ENCODE peak calls at places on chromosomes 1 and 21, in five cellular contexts. One of them, this sample, is unnamed.

GRCh38 chr1:174405219-174405618 is 42.5 kb upstream of the GPR52 start:
- DNase-seq in GM12878: no peak
- DNase-seq in SK-N-SH: no peak
- DNase-seq in K562: no peak
- DNase-seq in HepG2: no peak
- DNase-seq in this sample: no peak

GRCh38 chr1:23421343-23421742 is 3.2 kb downstream of the TCEA3 start:
- DNase-seq in K562: no peak
- DNase-seq in HepG2: no peak
- DNase-seq in GM12878: no peak
- DNase-seq in SK-N-SH: no peak
- DNase-seq in this sample: no peak

GRCh38 chr1:31811605-31812004 is 4.2 kb downstream of the SPOCD1 start:
- DNase-seq in HepG2: peak
- DNase-seq in SK-N-SH: peak
- DNase-seq in K562: peak
- DNase-seq in GM12878: no peak
- DNase-seq in this sample: no peak

GRCh38 chr1:88922214-88922613 is 30.8 kb upstream of the GTF2B start:
- DNase-seq in SK-N-SH: no peak
- DNase-seq in HepG2: no peak
- DNase-seq in K562: no peak
- DNase-seq in GM12878: no peak
- DNase-seq in this sample: no peak

GRCh38 chr1:178544531-178544930 is 31.6 kb downstream of the TEX35 start:
- DNase-seq in K562: no peak
- DNase-seq in HepG2: no peak
- DNase-seq in SK-N-SH: no peak
- DNase-seq in GM12878: no peak
- DNase-seq in this sample: no peak

GRCh38 chr1:156920233-156921052 is at the start of gene LRRC71:
- DNase-seq in SK-N-SH: peak
- DNase-seq in GM12878: no peak
- DNase-seq in HepG2: peak
- DNase-seq in K562: peak
- DNase-seq in this sample: peak

GRCh38 chr21:37257526-37257966 is 9.6 kb downstream of the VPS26C start:
- DNase-seq in GM12878: no peak
- DNase-seq in K562: no peak
- DNase-seq in SK-N-SH: peak
- DNase-seq in HepG2: peak
- DNase-seq in this sample: no peak

GRCh38 chr1:228012555-228012954 is 5.8 kb downstream of the WNT3A start:
- DNase-seq in SK-N-SH: no peak
- DNase-seq in HepG2: no peak
- DNase-seq in K562: no peak
- DNase-seq in GM12878: no peak
- DNase-seq in this sample: no peak

GRCh38 chr1:32855861-32856617 is 14.7 kb downstream of the FNDC5 start:
- DNase-seq in SK-N-SH: no peak
- DNase-seq in GM12878: no peak
- DNase-seq in K562: no peak
- DNase-seq in HepG2: no peak
- DNase-seq in this sample: no peak

GRCh38 chr21:14050121-14050520 is 160.6 kb downstream of the LIPI start:
- DNase-seq in GM12878: no peak
- DNase-seq in SK-N-SH: no peak
- DNase-seq in K562: no peak
- DNase-seq in HepG2: no peak
- DNase-seq in this sample: no peak

GRCh38 chr1:30905898-30906620 is 2.5 kb downstream of the SDC3 start:
- DNase-seq in HepG2: no peak
- DNase-seq in SK-N-SH: no peak
- DNase-seq in K562: no peak
- DNase-seq in GM12878: no peak
- DNase-seq in this sample: no peak

GRCh38 chr1:244214009-244214967 is 163.2 kb downstream of the ZBTB18 start:
- DNase-seq in K562: no peak
- DNase-seq in SK-N-SH: peak
- DNase-seq in HepG2: peak
- DNase-seq in GM12878: no peak
- DNase-seq in this sample: peak

GRCh38 chr1:89519779-89520358 is 4.8 kb upstream of the LRRC8B start:
- DNase-seq in SK-N-SH: peak
- DNase-seq in K562: peak
- DNase-seq in HepG2: peak
- DNase-seq in GM12878: no peak
- DNase-seq in this sample: peak

GRCh38 chr1:33586111-33586510 is 113.7 kb downstream of the ZSCAN20 start:
- DNase-seq in SK-N-SH: no peak
- DNase-seq in GM12878: no peak
- DNase-seq in HepG2: peak
- DNase-seq in K562: no peak
- DNase-seq in this sample: peak

GRCh38 chr1:219088778-219089557 is 84.7 kb upstream of the LYPLAL1 start:
- DNase-seq in SK-N-SH: no peak
- DNase-seq in HepG2: peak
- DNase-seq in K562: peak
- DNase-seq in GM12878: peak
- DNase-seq in this sample: peak

GRCh38 chr1:42370876-42371549 is 9.6 kb upstream of the RIMKLA start:
- DNase-seq in GM12878: no peak
- DNase-seq in K562: no peak
- DNase-seq in HepG2: no peak
- DNase-seq in SK-N-SH: no peak
- DNase-seq in this sample: no peak

GRCh38 chr1:32972814-32973428 is 8.3 kb upstream of the RNF19B start:
- DNase-seq in GM12878: no peak
- DNase-seq in K562: no peak
- DNase-seq in SK-N-SH: peak
- DNase-seq in HepG2: no peak
- DNase-seq in this sample: no peak

GRCh38 chr1:29837306-29837646 is 601.0 kb downstream of the PTPRU start:
- DNase-seq in HepG2: no peak
- DNase-seq in K562: no peak
- DNase-seq in GM12878: no peak
- DNase-seq in SK-N-SH: no peak
- DNase-seq in this sample: no peak

GRCh38 chr1:169368406-169368769 is 393 bp downstream of the BLZF1 start:
- DNase-seq in SK-N-SH: peak
- DNase-seq in HepG2: peak
- DNase-seq in GM12878: peak
- DNase-seq in K562: peak
- DNase-seq in this sample: no peak

GRCh38 chr1:60762176-60762575 is 320.2 kb upstream of the NFIA start:
- DNase-seq in GM12878: no peak
- DNase-seq in SK-N-SH: no peak
- DNase-seq in K562: no peak
- DNase-seq in HepG2: no peak
- DNase-seq in this sample: no peak

GRCh38 chr1:188386161-188386560 is 1557.4 kb downstream of the PLA2G4A start:
- DNase-seq in K562: no peak
- DNase-seq in HepG2: no peak
- DNase-seq in SK-N-SH: peak
- DNase-seq in GM12878: no peak
- DNase-seq in this sample: no peak

GRCh38 chr1:116409751-116410182 is 36.7 kb downstream of the ATP1A1 start:
- DNase-seq in SK-N-SH: no peak
- DNase-seq in GM12878: no peak
- DNase-seq in HepG2: no peak
- DNase-seq in K562: no peak
- DNase-seq in this sample: no peak

GRCh38 chr1:28236656-28237331 is 870 bp downstream of the ATP5IF1 start:
- DNase-seq in HepG2: no peak
- DNase-seq in SK-N-SH: peak
- DNase-seq in K562: peak
- DNase-seq in GM12878: no peak
- DNase-seq in this sample: no peak

GRCh38 chr1:179327679-179328078 is 34.1 kb downstream of the SOAT1 start:
- DNase-seq in SK-N-SH: no peak
- DNase-seq in HepG2: no peak
- DNase-seq in GM12878: no peak
- DNase-seq in K562: no peak
- DNase-seq in this sample: no peak

GRCh38 chr21:33643658-33644311 is 1.5 kb downstream of the ITSN1 start:
- DNase-seq in GM12878: no peak
- DNase-seq in SK-N-SH: peak
- DNase-seq in HepG2: peak
- DNase-seq in K562: no peak
- DNase-seq in this sample: no peak

GRCh38 chr1:218942421-218942820 is 231.3 kb upstream of the LYPLAL1 start:
- DNase-seq in GM12878: no peak
- DNase-seq in SK-N-SH: no peak
- DNase-seq in K562: no peak
- DNase-seq in HepG2: no peak
- DNase-seq in this sample: no peak

GRCh38 chr1:198416276-198416675 is 124.2 kb downstream of the ATP6V1G3 start:
- DNase-seq in SK-N-SH: no peak
- DNase-seq in GM12878: no peak
- DNase-seq in HepG2: no peak
- DNase-seq in K562: no peak
- DNase-seq in this sample: no peak

GRCh38 chr1:110798691-110799256 is 74.2 kb upstream of the CD53 start:
- DNase-seq in GM12878: no peak
- DNase-seq in K562: no peak
- DNase-seq in HepG2: no peak
- DNase-seq in SK-N-SH: no peak
- DNase-seq in this sample: no peak

DNA sequence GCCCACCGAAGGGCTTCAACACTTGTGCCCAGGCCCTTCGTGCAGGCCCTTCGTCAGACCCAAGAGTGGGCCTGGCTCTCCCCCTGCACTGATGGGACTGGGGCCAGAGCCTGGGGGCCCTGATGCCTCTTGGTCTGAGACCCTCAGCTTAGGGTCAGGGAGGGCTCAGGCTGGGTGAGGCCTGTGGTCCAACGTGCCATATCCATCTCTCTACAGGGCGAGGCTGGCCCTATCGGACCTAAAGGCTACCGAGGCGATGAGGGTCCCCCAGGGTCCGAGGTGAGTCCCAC is 15.6 kb downstream of the COL6A1 start:
- DNase-seq in HepG2: no peak
- DNase-seq in GM12878: no peak
- DNase-seq in K562: no peak
- DNase-seq in SK-N-SH: no peak
- DNase-seq in this sample: no peak
- TF ChIP-seq ZBTB33 in HepG2: no peak
- TF ChIP-seq ZBTB33 in GM12878: no peak
- TF ChIP-seq ZBTB33 in K562: no peak
- TF ChIP-seq ZBTB33 in SK-N-SH: no peak
- TF ChIP-seq ZBTB33 in this sample: no peak

GRCh38 chr1:19055001-19055400 is 98.5 kb upstream of the IFFO2 start:
- DNase-seq in HepG2: no peak
- DNase-seq in K562: no peak
- DNase-seq in GM12878: no peak
- DNase-seq in SK-N-SH: no peak
- DNase-seq in this sample: no peak
- TF ChIP-seq ZBTB33 in HepG2: no peak
- TF ChIP-seq ZBTB33 in K562: no peak
- TF ChIP-seq ZBTB33 in GM12878: no peak
- TF ChIP-seq ZBTB33 in SK-N-SH: no peak
- TF ChIP-seq ZBTB33 in this sample: no peak

GRCh38 chr1:181075727-181076350 is 12.7 kb upstream of the IER5 start:
- DNase-seq in K562: no peak
- DNase-seq in SK-N-SH: no peak
- DNase-seq in GM12878: no peak
- DNase-seq in HepG2: no peak
- DNase-seq in this sample: no peak

GRCh38 chr1:181076852-181077251 is 11.6 kb upstream of the IER5 start:
- DNase-seq in GM12878: no peak
- DNase-seq in SK-N-SH: no peak
- DNase-seq in HepG2: no peak
- DNase-seq in K562: no peak
- DNase-seq in this sample: no peak

GRCh38 chr1:181079382-181079781 is 9.1 kb upstream of the IER5 start:
- DNase-seq in GM12878: no peak
- DNase-seq in HepG2: no peak
- DNase-seq in SK-N-SH: no peak
- DNase-seq in K562: no peak
- DNase-seq in this sample: no peak

GRCh38 chr1:181077576-181078242 is 10.8 kb upstream of the IER5 start:
- DNase-seq in HepG2: no peak
- DNase-seq in GM12878: no peak
- DNase-seq in K562: no peak
- DNase-seq in SK-N-SH: no peak
- DNase-seq in this sample: no peak

DNA sequence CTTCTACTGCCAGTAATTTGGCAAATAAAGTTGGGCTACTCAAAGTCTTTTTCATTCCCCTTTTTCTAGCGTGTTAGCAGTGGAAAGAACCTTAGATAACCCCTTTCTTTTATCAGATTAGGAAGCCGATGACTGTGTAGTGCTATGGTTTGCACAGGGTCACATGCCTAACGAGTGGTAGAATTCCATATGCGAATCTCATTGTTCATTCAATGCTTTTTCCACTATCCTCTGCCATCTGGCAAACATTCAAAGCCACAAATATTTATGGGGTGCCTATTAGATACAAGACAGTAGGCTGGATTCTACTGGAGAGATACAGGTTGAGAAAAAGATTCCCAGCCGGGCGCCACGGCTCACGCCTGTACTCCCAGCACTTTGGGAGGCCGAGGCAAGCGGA is 14.9 kb upstream of the IER5 start:
- DNase-seq in K562: no peak
- DNase-seq in HepG2: peak
- DNase-seq in SK-N-SH: no peak
- DNase-seq in GM12878: no peak
- DNase-seq in this sample: no peak
- TF ChIP-seq ZBTB33 in K562: no peak
- TF ChIP-seq ZBTB33 in HepG2: no peak
- TF ChIP-seq ZBTB33 in SK-N-SH: peak
- TF ChIP-seq ZBTB33 in GM12878: no peak
- TF ChIP-seq ZBTB33 in this sample: no peak

DNA sequence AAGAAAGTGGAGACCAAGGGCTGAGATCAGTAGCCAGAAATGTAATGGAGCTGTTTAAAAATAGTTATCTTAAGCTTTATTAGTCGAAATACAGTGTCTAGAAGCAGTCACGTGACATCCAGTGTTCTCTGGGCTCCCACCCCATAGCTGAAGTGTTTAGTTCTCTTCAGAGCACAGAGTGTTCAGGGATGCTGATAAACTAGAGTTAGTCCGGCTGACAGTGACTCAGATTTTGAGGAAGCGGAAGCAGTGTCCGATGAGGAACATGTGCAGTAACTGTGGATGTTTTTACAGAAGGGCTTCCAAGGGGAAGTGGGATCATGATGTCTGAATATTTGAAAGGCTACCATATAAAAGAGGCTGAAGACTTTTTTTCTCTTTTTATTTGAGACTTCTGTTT is 124.0 kb downstream of the GALNT2 start:
- DNase-seq in SK-N-SH: no peak
- DNase-seq in HepG2: no peak
- DNase-seq in K562: no peak
- DNase-seq in GM12878: no peak
- DNase-seq in this sample: no peak
- TF ChIP-seq ZBTB33 in SK-N-SH: no peak
- TF ChIP-seq ZBTB33 in HepG2: no peak
- TF ChIP-seq ZBTB33 in K562: peak
- TF ChIP-seq ZBTB33 in GM12878: no peak
- TF ChIP-seq ZBTB33 in this sample: no peak